ENCODE peak calls at places on chromosomes 16 and 17, in four cellular contexts. D is fibroblast of lung, N is hepatocyte, X is tibial artery. J is an unnamed sample.
A peak's percentile ranks its signal among the peaks of the same experiment; 100 is the strongest.

GRCh38 chr17:1221209-1221608 is 41.4 kb upstream of the ABR start:
- DNase-seq in D (no peak), X (no peak), N (no peak), J (no peak)

GRCh38 chr17:39376434-39376833 is 25.0 kb downstream of the FBXL20 start:
- DNase-seq in N (no peak), X (no peak), D (no peak), J (no peak)

GRCh38 chr16:74083582-74083981 is 213.0 kb upstream of the PSMD7 start:
- DNase-seq in X (no peak), D (no peak), N (no peak), J (no peak)

GRCh38 chr16:87233928-87234327 is 83.3 kb downstream of the C16orf95 start:
- DNase-seq in N (no peak), X (no peak), D (peak; percentile 50), J (no peak)

GRCh38 chr16:48282636-48283263 is 35.4 kb upstream of the ABCC11 start:
- DNase-seq in D (peak; percentile 57), N (no peak), X (no peak), J (no peak)

GRCh38 chr16:89201467-89202377 is 1.4 kb upstream of the SLC22A31 start:
- DNase-seq in D (peak; percentile 31), N (peak; percentile 95), X (no peak), J (peak; percentile 91)

GRCh38 chr16:89325861-89326471 is 108.5 kb downstream of the ZNF778 start:
- DNase-seq in N (peak; percentile 73), X (peak; percentile 50), D (peak; percentile 82), J (peak; percentile 72)

GRCh38 chr17:82458885-82459424 is 414 bp downstream of the NARF start:
- DNase-seq in D (peak; percentile 34), N (peak; percentile 50), X (no peak), J (peak; percentile 34)

GRCh38 chr16:31082368-31083045 is 6.2 kb downstream of the PRSS53 start:
- DNase-seq in N (peak; percentile 3), X (no peak), D (no peak), J (no peak)

GRCh38 chr17:969767-970387 is 9.7 kb downstream of the NXN start:
- DNase-seq in D (no peak), N (peak; percentile 60), X (no peak), J (no peak)

GRCh38 chr16:63337264-63337663 is 1301.0 kb upstream of the CDH8 start:
- DNase-seq in D (no peak), N (no peak), X (no peak), J (no peak)

GRCh38 chr17:55157165-55157564 is 107.6 kb upstream of the HLF start:
- DNase-seq in N (no peak), X (no peak), D (peak; percentile 84), J (no peak)

GRCh38 chr17:80676564-80676963 is 131.9 kb downstream of the RPTOR start:
- DNase-seq in N (no peak), D (no peak), X (no peak), J (no peak)
- H3K4me1 ChIP-seq in N (peaks cover 10% of the 10 kb centered on the region), D (peaks cover 9% of the 10 kb centered on the region), X (no peaks in the 10 kb centered on the region), J (no peaks in the 10 kb centered on the region)

DNA sequence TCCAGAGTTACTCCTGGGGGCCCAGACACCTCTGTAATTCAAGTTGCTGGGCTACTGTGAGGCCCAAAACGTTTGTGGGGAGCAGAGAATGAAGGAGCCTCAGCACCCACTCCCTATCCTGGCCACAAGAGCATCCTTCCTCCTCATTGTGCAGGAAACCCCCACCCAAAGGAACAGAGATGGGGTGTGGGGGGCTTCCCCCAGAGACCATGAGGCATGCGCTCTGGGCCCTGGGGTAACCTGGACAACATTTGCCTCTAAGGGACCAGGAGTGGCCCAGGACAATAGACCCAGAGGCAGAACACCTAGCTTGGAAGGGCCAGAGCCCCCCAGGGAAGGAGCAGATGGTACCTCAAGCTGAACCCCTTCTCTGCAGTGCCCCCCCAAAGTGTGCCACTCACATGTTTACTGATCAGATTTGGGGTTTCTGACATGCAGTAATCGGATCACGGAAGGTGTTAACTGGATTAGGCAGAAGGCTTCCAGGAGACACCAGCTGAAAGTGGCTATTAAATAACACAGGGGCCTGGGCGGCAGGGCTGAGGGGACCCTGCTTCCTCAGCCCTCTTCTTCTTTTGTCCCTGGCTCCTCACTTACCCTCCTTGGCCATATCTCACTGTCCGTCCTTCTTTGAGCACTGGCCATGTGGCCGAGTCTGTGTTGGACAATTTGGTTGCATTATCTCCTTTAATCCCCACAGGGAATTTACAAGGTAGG is 50.8 kb downstream of the SDK2 start:
- DNase-seq in D (no peak), N (no peak), X (no peak), J (no peak)
- H3K4me1 ChIP-seq in D (no peaks in the 10 kb centered on the region), N (no peaks in the 10 kb centered on the region), X (no peaks in the 10 kb centered on the region), J (no peaks in the 10 kb centered on the region)

DNA sequence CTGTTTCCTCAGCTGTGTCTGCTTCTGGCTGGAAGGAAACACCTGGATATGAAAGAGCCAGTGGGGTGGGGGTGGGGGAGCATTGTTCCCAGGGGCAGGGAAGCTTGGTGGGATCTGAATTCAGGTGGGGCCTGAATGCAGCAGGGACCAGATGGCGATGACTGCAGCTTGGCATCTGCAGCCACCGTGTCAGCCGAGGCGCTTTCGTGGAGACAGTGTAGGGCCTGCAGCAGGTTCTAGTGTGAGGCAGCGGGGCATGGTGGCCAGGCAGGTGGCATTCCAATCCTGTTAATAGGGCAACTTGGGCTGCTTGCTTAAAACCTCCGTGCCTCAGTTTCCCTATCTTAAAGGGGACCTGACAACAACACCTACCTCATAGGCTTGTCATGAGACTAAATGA is 1.7 kb downstream of the PIK3R6 start:
- DNase-seq in N (no peak), X (no peak), D (no peak), J (no peak)
- H3K4me1 ChIP-seq in N (no peaks in the 10 kb centered on the region), X (no peaks in the 10 kb centered on the region), D (no peaks in the 10 kb centered on the region), J (no peaks in the 10 kb centered on the region)

GRCh38 chr16:81517150-81517499 is 72.5 kb downstream of the CMIP start:
- DNase-seq in X (no peak), D (no peak), N (no peak), J (no peak)
- H3K4me1 ChIP-seq in X (peaks cover 21% of the 10 kb centered on the region), D (peaks cover 14% of the 10 kb centered on the region), N (peaks cover 9% of the 10 kb centered on the region), J (peaks cover 12% of the 10 kb centered on the region)

GRCh38 chr16:29025218-29025617 is 40.4 kb downstream of the LAT start:
- DNase-seq in X (no peak), N (no peak), D (no peak), J (no peak)
- H3K4me1 ChIP-seq in X (no peaks in the 10 kb centered on the region), N (no peaks in the 10 kb centered on the region), D (peaks cover 10% of the 10 kb centered on the region), J (no peaks in the 10 kb centered on the region)

GRCh38 chr16:23865853-23866252 is 30.1 kb downstream of the PRKCB start:
- DNase-seq in X (no peak), D (no peak), N (no peak), J (no peak)

GRCh38 chr16:23866628-23867027 is 30.8 kb downstream of the PRKCB start:
- DNase-seq in X (no peak), D (no peak), N (no peak), J (no peak)

GRCh38 chr16:23862556-23862955 is 26.8 kb downstream of the PRKCB start:
- DNase-seq in D (no peak), X (no peak), N (no peak), J (no peak)

GRCh38 chr16:23861874-23862273 is 26.1 kb downstream of the PRKCB start:
- DNase-seq in N (no peak), D (no peak), X (no peak), J (no peak)

GRCh38 chr16:23863511-23864422 is 28.0 kb downstream of the PRKCB start:
- DNase-seq in D (no peak), N (no peak), X (no peak), J (peak; percentile 31)
- H3K4me1 ChIP-seq in D (no peaks in the 10 kb centered on the region), N (no peaks in the 10 kb centered on the region), X (no peaks in the 10 kb centered on the region), J (peaks cover 30% of the 10 kb centered on the region)

DNA sequence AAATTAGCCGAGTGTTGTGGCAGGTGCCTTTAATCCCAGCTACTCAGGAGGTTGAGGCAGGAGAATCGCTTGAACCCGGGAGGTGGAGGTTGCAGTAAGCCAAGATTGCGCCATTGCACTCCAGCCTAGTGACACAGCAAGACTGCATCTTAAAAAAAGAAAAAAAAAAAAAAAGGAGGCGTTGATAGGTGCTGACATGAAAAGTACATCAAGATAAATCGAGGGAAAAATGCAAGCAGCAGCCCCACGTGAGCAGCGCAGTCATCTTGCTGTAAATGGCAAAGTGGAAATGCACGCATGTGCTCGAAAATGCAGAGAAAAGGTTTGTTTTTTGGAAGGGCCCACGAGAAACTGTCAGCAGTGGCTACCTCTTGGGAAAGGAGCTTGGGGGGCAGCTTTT is 20.9 kb downstream of the MXRA7 start:
- DNase-seq in X (no peak), N (no peak), D (no peak), J (no peak)
- H3K4me1 ChIP-seq in X (peaks cover 41% of the 10 kb centered on the region), N (peaks cover 27% of the 10 kb centered on the region), D (peaks cover 16% of the 10 kb centered on the region), J (peaks cover 23% of the 10 kb centered on the region)

GRCh38 chr17:72518810-72519597 is 398.2 kb downstream of the SOX9 start:
- DNase-seq in D (peak; percentile 32), X (no peak), N (peak; percentile 87), J (peak; percentile 73)
- H3K4me1 ChIP-seq in D (peaks cover 4% of the 10 kb centered on the region), X (no peaks in the 10 kb centered on the region), N (peaks cover 40% of the 10 kb centered on the region), J (peaks cover 63% of the 10 kb centered on the region)

GRCh38 chr17:69969897-69970296 is 105.1 kb upstream of the KCNJ16 start:
- DNase-seq in D (peak; percentile 28), X (no peak), N (no peak), J (no peak)
- H3K4me1 ChIP-seq in D (no peaks in the 10 kb centered on the region), X (no peaks in the 10 kb centered on the region), N (no peaks in the 10 kb centered on the region), J (no peaks in the 10 kb centered on the region)

J was measured in transverse colon.